ENCODE peak calls at places on chromosome 4, in ten cellular contexts. A is activated T-cell treated with anti-CD3 and anti-CD28 coated beads, Interleukin-2, amount 50 U/mL, for 72 hours; C is GM20000; Z is endothelial cell; V is stimulated activated CD4-positive, alpha-beta T cell treated with anti-CD3 and anti-CD28 coated beads, Interleukin-1b, Interleukin-23, amount 100 ng/mL, for 1 hour; O is GM10248; Y is Ammon's horn; T is T1000; I is activated T-helper 1 cell treated with anti-CD3 and anti-CD28 coated beads, Interleukin-2, amount 50 U/mL, for 16 hours; X is AG08395. L is an unnamed sample.
A peak's percentile ranks its signal among the peaks of the same experiment; 100 is the strongest.

GRCh38 chr4:5638316-5638715 is 70.0 kb downstream of the EVC2 start:
- DNase-seq in A (no peak), C (no peak), Z (no peak), V (no peak), O (no peak), Y (no peak), T (no peak), I (no peak), X (peak; percentile 84), L (no peak)

GRCh38 chr4:153706519-153706918 is 22.4 kb downstream of the TLR2 start:
- DNase-seq in A (no peak), C (no peak), Z (no peak), V (no peak), O (no peak), Y (no peak), T (no peak), I (no peak), X (no peak), L (no peak)

GRCh38 chr4:158079661-158080060 is 93.2 kb downstream of the GASK1B start:
- DNase-seq in A (no peak), C (no peak), Z (no peak), V (no peak), O (no peak), Y (no peak), T (no peak), I (no peak), X (peak; percentile 12), L (no peak)

GRCh38 chr4:147550626-147551250 is 66.5 kb upstream of the TMEM184C start:
- DNase-seq in A (no peak), C (peak; percentile 53), Z (no peak), V (no peak), O (peak; percentile 37), Y (no peak), T (peak; percentile 12), I (no peak), X (peak; percentile 6), L (no peak)

GRCh38 chr4:107094332-107094731 is 58.2 kb upstream of the DKK2 start:
- DNase-seq in A (no peak), C (no peak), Z (no peak), V (no peak), O (peak; percentile 27), Y (no peak), T (no peak), I (no peak), X (peak; percentile 54), L (no peak)

GRCh38 chr4:13306356-13306755 is 177.8 kb downstream of the RAB28 start:
- DNase-seq in A (no peak), C (no peak), Z (no peak), V (no peak), O (no peak), Y (no peak), T (no peak), I (no peak), X (peak; percentile 34), L (no peak)

GRCh38 chr4:31692407-31692940 is 972.3 kb downstream of the PCDH7 start:
- DNase-seq in A (no peak), C (no peak), Z (no peak), V (no peak), O (no peak), Y (no peak), T (no peak), I (no peak), X (no peak), L (no peak)

GRCh38 chr4:145071560-145071959 is 26.4 kb downstream of the ANAPC10 start:
- DNase-seq in A (no peak), C (no peak), Z (no peak), V (no peak), O (no peak), Y (no peak), T (no peak), I (no peak), X (no peak), L (no peak)

GRCh38 chr4:7652906-7653305 is 218.2 kb upstream of the PSAPL1 start:
- DNase-seq in A (no peak), C (no peak), Z (no peak), V (no peak), O (no peak), Y (no peak), T (no peak), I (no peak), X (no peak), L (no peak)

GRCh38 chr4:11548529-11549176 is 120.0 kb upstream of the HS3ST1 start:
- DNase-seq in A (no peak), C (no peak), Z (no peak), V (no peak), O (no peak), Y (no peak), T (no peak), I (no peak), X (no peak), L (no peak)

GRCh38 chr4:7630559-7631287 is 196.0 kb upstream of the PSAPL1 start:
- DNase-seq in A (no peak), C (no peak), Z (no peak), V (no peak), O (no peak), Y (peak; percentile 77), T (peak; percentile 94), I (no peak), X (peak; percentile 91), L (no peak)

GRCh38 chr4:138775890-138776289 is 239.7 kb upstream of the NOCT start:
- DNase-seq in A (no peak), C (peak; percentile 13), Z (no peak), V (no peak), O (peak; percentile 18), Y (peak; percentile 42), T (no peak), I (no peak), X (no peak), L (no peak)

GRCh38 chr4:16881151-16881884 is 17.1 kb downstream of the LDB2 start:
- DNase-seq in A (no peak), C (no peak), Z (no peak), V (no peak), O (no peak), Y (no peak), T (no peak), I (no peak), X (no peak), L (no peak)

GRCh38 chr4:39365931-39366771 is at the start of gene RFC1:
- DNase-seq in A (peak; percentile 96), C (peak; percentile 87), Z (peak; percentile 90), V (peak; percentile 79), O (peak; percentile 91), Y (peak; percentile 91), T (peak; percentile 87), I (peak; percentile 85), X (peak; percentile 89), L (peak; percentile 55)

GRCh38 chr4:28148221-28148620 is 1287.6 kb downstream of the STIM2 start:
- DNase-seq in A (no peak), C (no peak), Z (no peak), V (no peak), O (no peak), Y (no peak), T (no peak), I (no peak), X (no peak), L (no peak)

GRCh38 chr4:2583092-2583491 is 46.6 kb downstream of the FAM193A start:
- DNase-seq in A (no peak), C (no peak), Z (no peak), V (no peak), O (no peak), Y (no peak), T (no peak), I (no peak), X (no peak), L (no peak)

GRCh38 chr4:122156819-122157218 is 4.7 kb downstream of the BLTP1 start:
- DNase-seq in A (no peak), C (no peak), Z (no peak), V (no peak), O (peak; percentile 14), Y (no peak), T (no peak), I (no peak), X (no peak), L (no peak)

GRCh38 chr4:16897991-16898827 is at the start of gene LDB2:
- DNase-seq in A (no peak), C (no peak), Z (peak; percentile 55), V (no peak), O (no peak), Y (peak; percentile 82), T (peak; percentile 53), I (no peak), X (peak; percentile 59), L (no peak)

GRCh38 chr4:52051213-52051614 is at the start of gene SPATA18:
- DNase-seq in A (peak; percentile 4), C (peak; percentile 62), Z (peak; percentile 30), V (no peak), O (peak; percentile 49), Y (no peak), T (no peak), I (no peak), X (peak; percentile 76), L (no peak)

GRCh38 chr4:22712541-22712940 is 19.8 kb downstream of the GBA3 start:
- DNase-seq in A (no peak), C (no peak), Z (no peak), V (no peak), O (no peak), Y (no peak), T (no peak), I (no peak), X (no peak), L (no peak)

GRCh38 chr4:10974371-10974770 is 289.8 kb upstream of the CLNK start:
- DNase-seq in A (no peak), C (no peak), Z (no peak), V (no peak), O (no peak), Y (no peak), T (no peak), I (no peak), X (no peak), L (no peak)

GRCh38 chr4:41359836-41360213 is 103.1 kb downstream of the UCHL1 start:
- DNase-seq in A (no peak), C (no peak), Z (no peak), V (no peak), O (no peak), Y (no peak), T (no peak), I (no peak), X (no peak), L (no peak)

GRCh38 chr4:181281451-181281850 is 961.8 kb upstream of the TENM3 start:
- DNase-seq in A (no peak), C (no peak), Z (no peak), V (no peak), O (no peak), Y (peak; percentile 78), T (no peak), I (no peak), X (no peak), L (no peak)

GRCh38 chr4:163959932-163960331 is 465.4 kb downstream of the TMA16 start:
- DNase-seq in A (no peak), C (no peak), Z (no peak), V (no peak), O (no peak), Y (no peak), T (no peak), I (no peak), X (no peak), L (no peak)

GRCh38 chr4:116469582-116469981 is 615.8 kb downstream of the TRAM1L1 start:
- DNase-seq in A (no peak), C (peak; percentile 4), Z (no peak), V (no peak), O (no peak), Y (no peak), T (no peak), I (no peak), X (no peak), L (no peak)

GRCh38 chr4:184265566-184266351 is 48.1 kb upstream of the ENPP6 start:
- DNase-seq in A (no peak), C (peak; percentile 44), Z (peak; percentile 34), V (no peak), O (no peak), Y (no peak), T (no peak), I (no peak), X (peak; percentile 18), L (no peak)

GRCh38 chr4:80740375-80740774 is 290.1 kb upstream of the BMP3 start:
- DNase-seq in A (no peak), C (no peak), Z (no peak), V (no peak), O (no peak), Y (no peak), T (no peak), I (no peak), X (no peak), L (no peak)

GRCh38 chr4:38859501-38859900 is 2.9 kb upstream of the TLR6 start:
- DNase-seq in A (no peak), C (no peak), Z (no peak), V (no peak), O (no peak), Y (no peak), T (no peak), I (no peak), X (no peak), L (no peak)

L was measured in esophagus squamous epithelium.